ENCODE peak calls at places on chromosome 21, in seven cellular contexts. M is stimulated activated naive B cell treated with anti-CD40 and anti-IgM and Interleukin-4, amounts not matched to agents 10 μg/mL and 1 μg/mL and 100 μg/mL, for 72 hours; G is smooth muscle cell of the brain vasculature; S is amniotic stem cell; B is stimulated activated CD4-positive, alpha-beta T cell treated with anti-CD3 and anti-CD28 coated beads, Interleukin-4, amount 100 ng/mL, for 48 hours; R is AG04449; H is stimulated activated CD8-positive, alpha-beta memory T cell treated with anti-CD3 and anti-CD28 coated beads, Interleukin-7, amount 100 ng/mL, for 1 hour. N is an unnamed sample.
A peak's percentile ranks its signal among the peaks of the same experiment; 100 is the strongest.

GRCh38 chr21:36471254-36471723 is 8.6 kb downstream of the CLDN14 start:
- DNase-seq in H (no peak), G (no peak), R (no peak), S (no peak), B (no peak), M (peak; percentile 20), N (no peak)

GRCh38 chr21:44450999-44451398 is 4.3 kb upstream of the LRRC3 start:
- DNase-seq in B (no peak), H (no peak), G (no peak), R (no peak), M (no peak), S (no peak), N (no peak)

GRCh38 chr21:31731112-31731801 is 661 bp downstream of the SCAF4 start:
- DNase-seq in B (peak; percentile 39), S (no peak), R (no peak), H (peak; percentile 10), G (no peak), M (peak; percentile 32), N (no peak)

GRCh38 chr21:45845063-45845789 is 136.3 kb upstream of the COL6A1 start:
- DNase-seq in G (no peak), M (no peak), S (no peak), R (no peak), B (no peak), H (no peak), N (no peak)

GRCh38 chr21:27954806-27955205 is 987.9 kb upstream of the ADAMTS5 start:
- DNase-seq in H (no peak), B (no peak), R (peak; percentile 26), G (no peak), M (no peak), S (no peak), N (peak; percentile 77)

GRCh38 chr21:45026066-45026745 is 48.2 kb upstream of the ADARB1 start:
- DNase-seq in B (no peak), R (no peak), M (no peak), S (no peak), H (no peak), G (no peak), N (no peak)

GRCh38 chr21:26095131-26095530 is 75.4 kb downstream of the APP start:
- DNase-seq in G (no peak), H (no peak), M (no peak), S (no peak), B (no peak), R (no peak), N (no peak)

GRCh38 chr21:46199436-46200373 is 15.4 kb upstream of the SPATC1L start:
- DNase-seq in R (no peak), B (no peak), H (no peak), G (no peak), M (no peak), S (no peak), N (no peak)

GRCh38 chr21:16942703-16943102 is 570.1 kb upstream of the CXADR start:
- DNase-seq in R (no peak), B (no peak), S (peak; percentile 3), M (no peak), G (no peak), H (no peak), N (peak; percentile 1)

GRCh38 chr21:41470054-41470453 is 37.9 kb downstream of the TMPRSS2 start:
- DNase-seq in M (no peak), S (no peak), B (no peak), R (no peak), H (no peak), G (no peak), N (no peak)

GRCh38 chr21:45012661-45013270 is 61.6 kb upstream of the ADARB1 start:
- DNase-seq in B (no peak), G (no peak), M (no peak), S (no peak), R (no peak), H (no peak), N (no peak)

GRCh38 chr21:26715878-26716506 is 129.2 kb downstream of the ADAMTS1 start:
- DNase-seq in M (no peak), R (no peak), B (peak; percentile 1), G (peak; percentile 23), H (no peak), S (peak; percentile 27), N (peak; percentile 29)

GRCh38 chr21:39052718-39053117 is 130.5 kb downstream of the PSMG1 start:
- DNase-seq in H (no peak), M (no peak), G (no peak), B (no peak), S (no peak), R (no peak), N (no peak)

GRCh38 chr21:41895643-41896493 is 16.7 kb upstream of the PRDM15 start:
- DNase-seq in R (no peak), G (no peak), S (no peak), M (peak; percentile 32), H (no peak), B (peak; percentile 21), N (no peak)

GRCh38 chr21:42797522-42797921 is 81.8 kb downstream of the WDR4 start:
- DNase-seq in G (no peak), S (no peak), R (no peak), H (no peak), M (no peak), B (no peak), N (no peak)

GRCh38 chr21:45532826-45533730 is 9.2 kb downstream of the SLC19A1 start:
- DNase-seq in B (no peak), R (no peak), S (no peak), M (no peak), G (no peak), H (no peak), N (no peak)

GRCh38 chr21:35275776-35276175 is 226.7 kb upstream of the RUNX1 start:
- DNase-seq in H (no peak), G (no peak), M (no peak), R (no peak), B (no peak), S (peak; percentile 46), N (no peak)

GRCh38 chr21:36422279-36423098 is 37.3 kb downstream of the CHAF1B start:
- DNase-seq in G (no peak), S (peak; percentile 3), M (no peak), H (no peak), R (peak; percentile 23), B (peak; percentile 37), N (peak; percentile 9)

GRCh38 chr21:38985423-38986378 is 180.0 kb downstream of the ETS2 start:
- DNase-seq in M (peak; percentile 75), H (no peak), B (peak; percentile 51), S (peak; percentile 76), R (peak; percentile 46), G (peak; percentile 59), N (peak; percentile 97)

GRCh38 chr21:46667735-46668380 is 32.4 kb downstream of the PRMT2 start:
- DNase-seq in H (no peak), B (peak; percentile 8), G (no peak), M (no peak), R (no peak), S (no peak), N (no peak)

GRCh38 chr21:33373451-33373850 is 29.8 kb upstream of the IFNGR2 start:
- DNase-seq in R (no peak), H (no peak), B (no peak), M (no peak), G (no peak), S (no peak), N (no peak)

GRCh38 chr21:18468775-18469174 is 65.2 kb upstream of the TMPRSS15 start:
- DNase-seq in S (no peak), B (no peak), H (no peak), G (no peak), R (no peak), M (no peak), N (no peak)

GRCh38 chr21:40371329-40371728 is 475.6 kb downstream of the DSCAM start:
- DNase-seq in M (no peak), R (no peak), S (no peak), G (no peak), H (no peak), B (no peak), N (no peak)

GRCh38 chr21:29181799-29182470 is 51.5 kb downstream of the MAP3K7CL start:
- DNase-seq in G (no peak), R (peak; percentile 83), H (no peak), S (peak; percentile 52), B (no peak), M (no peak), N (peak; percentile 76)

GRCh38 chr21:32728455-32729237 is 833 bp upstream of the SYNJ1 start:
- DNase-seq in M (no peak), G (no peak), R (no peak), S (no peak), B (no peak), H (no peak), N (no peak)

GRCh38 chr21:33308586-33309490 is 15.9 kb upstream of the IFNAR1 start:
- DNase-seq in B (no peak), R (no peak), S (no peak), G (no peak), M (peak; percentile 72), H (no peak), N (peak; percentile 54)

GRCh38 chr21:41956926-41957729 is 3.3 kb upstream of the C2CD2 start:
- DNase-seq in S (peak; percentile 17), R (peak; percentile 59), H (no peak), M (no peak), B (no peak), G (peak; percentile 24), N (no peak)

GRCh38 chr21:41830764-41831452 is 48.2 kb downstream of the PRDM15 start:
- DNase-seq in M (no peak), R (no peak), H (no peak), S (no peak), B (no peak), G (no peak), N (no peak)

GRCh38 chr21:28554660-28555475 is 437.8 kb downstream of the LTN1 start:
- DNase-seq in H (no peak), R (peak; percentile 26), S (no peak), M (no peak), B (no peak), G (no peak), N (no peak)

GRCh38 chr21:46115441-46116188 is 17.7 kb downstream of the COL6A2 start:
- DNase-seq in R (no peak), G (no peak), H (no peak), S (no peak), M (no peak), B (no peak), N (no peak)

GRCh38 chr21:25967566-25968438 is 202.8 kb downstream of the APP start:
- DNase-seq in B (no peak), S (no peak), M (peak; percentile 18), G (no peak), R (no peak), H (no peak), N (no peak)

GRCh38 chr21:34702341-34702807 is 33.6 kb downstream of the CLIC6 start:
- DNase-seq in M (no peak), S (no peak), B (no peak), R (peak; percentile 81), H (no peak), G (no peak), N (peak; percentile 48)

GRCh38 chr21:45824546-45825208 is 156.9 kb upstream of the COL6A1 start:
- DNase-seq in S (no peak), B (no peak), G (no peak), H (no peak), R (no peak), M (no peak), N (no peak)

GRCh38 chr21:43966946-43967512 is 45.1 kb upstream of the TRAPPC10 start:
- DNase-seq in R (no peak), M (no peak), G (no peak), H (no peak), S (no peak), B (no peak), N (no peak)

GRCh38 chr21:15062566-15062965 is 2.2 kb downstream of the NRIP1 start:
- DNase-seq in H (no peak), S (no peak), M (no peak), B (no peak), R (no peak), G (no peak), N (no peak)

GRCh38 chr21:26845066-26845749 is at the start of gene ADAMTS1:
- DNase-seq in H (no peak), B (no peak), S (peak; percentile 83), M (peak; percentile 3), R (no peak), G (no peak), N (peak; percentile 91)

GRCh38 chr21:43272591-43272990 is 103.8 kb downstream of the CRYAA start:
- DNase-seq in B (no peak), R (no peak), M (no peak), S (no peak), G (no peak), H (no peak), N (no peak)

GRCh38 chr21:37758997-37759396 is 157.3 kb downstream of the KCNJ6 start:
- DNase-seq in G (no peak), H (no peak), R (no peak), M (no peak), S (no peak), B (no peak), N (peak; percentile 2)

N was measured in fibroblast of the conjunctiva.